ENCODE peak calls at places on chromosome 3, in five cellular contexts. K is Panc1; S is upper lobe of right lung; X is A172; Y is activated CD8-positive, alpha-beta memory T cell treated with anti-CD3 and anti-CD28 coated beads for 24 hours. O is an unnamed sample.

GRCh38 chr3:31948255-31948654 is 32.8 kb downstream of the OSBPL10 start:
- DNase-seq in Y (no peak), X (no peak), K (no peak), S (no peak), O (peak; percentile 31)

GRCh38 chr3:31226331-31226730 is 306.4 kb upstream of the STT3B start:
- DNase-seq in S (no peak), Y (no peak), K (no peak), X (no peak), O (no peak)

GRCh38 chr3:115877647-115877934 is 254.3 kb downstream of the GAP43 start:
- DNase-seq in S (no peak), K (no peak), Y (no peak), X (no peak), O (no peak)

GRCh38 chr3:108296239-108296638 is at the start of gene HHLA2:
- DNase-seq in K (no peak), Y (no peak), S (no peak), X (peak; percentile 18), O (no peak)

GRCh38 chr3:171535799-171536198 is 75.6 kb upstream of the TNIK start:
- DNase-seq in X (no peak), Y (no peak), S (no peak), K (no peak), O (no peak)

GRCh38 chr3:52836991-52837390 is 2.2 kb upstream of the MUSTN1 start:
- DNase-seq in X (no peak), Y (no peak), K (no peak), S (no peak), O (no peak)

GRCh38 chr3:196648856-196649255 is 9.4 kb downstream of the NRROS start:
- DNase-seq in S (no peak), X (no peak), Y (no peak), K (no peak), O (no peak)

GRCh38 chr3:32460031-32460749 is 42.5 kb downstream of the CMTM6 start:
- DNase-seq in X (no peak), S (no peak), Y (peak; percentile 81), K (no peak), O (peak; percentile 89)

GRCh38 chr3:264394-265156 is 68.0 kb downstream of the CHL1 start:
- DNase-seq in K (peak; percentile 71), S (no peak), Y (no peak), X (no peak), O (no peak)

GRCh38 chr3:194657439-194657838 is 14.6 kb downstream of the LSG1 start:
- DNase-seq in K (no peak), S (no peak), X (no peak), Y (no peak), O (no peak)

GRCh38 chr3:113600418-113601185 is 68.2 kb downstream of the SIDT1 start:
- DNase-seq in X (no peak), S (no peak), K (no peak), Y (no peak), O (no peak)

GRCh38 chr3:169363318-169363717 is 300.2 kb downstream of the MECOM start:
- DNase-seq in K (no peak), X (no peak), S (no peak), Y (no peak), O (no peak)

GRCh38 chr3:145518639-145519038 is 642.3 kb downstream of the PLOD2 start:
- DNase-seq in S (no peak), X (no peak), Y (no peak), K (no peak), O (no peak)

GRCh38 chr3:143329567-143330164 is 210.1 kb downstream of the CHST2 start:
- DNase-seq in Y (no peak), K (no peak), X (no peak), S (no peak), O (no peak)

GRCh38 chr3:127431066-127431465 is 143.2 kb upstream of the PRR20G start:
- DNase-seq in S (peak; percentile 2), K (no peak), X (no peak), Y (peak; percentile 9), O (no peak)

GRCh38 chr3:12705981-12706380 is 42.1 kb upstream of the RAF1 start:
- DNase-seq in Y (no peak), X (no peak), K (no peak), S (no peak), O (no peak)

GRCh38 chr3:150357923-150358322 is 50.2 kb upstream of the TSC22D2 start:
- DNase-seq in K (no peak), Y (no peak), X (no peak), S (no peak), O (no peak)

GRCh38 chr3:134249935-134250716 is 533 bp downstream of the RYK start:
- DNase-seq in K (no peak), Y (peak; percentile 81), S (peak; percentile 87), X (peak; percentile 40), O (no peak)

GRCh38 chr3:13427662-13428603 is 7.8 kb upstream of the NUP210 start:
- DNase-seq in Y (no peak), S (no peak), K (no peak), X (no peak), O (no peak)

O was measured in esophagus muscularis mucosa.